ENCODE peak calls at places on chromosomes 4 and X, in six cellular contexts. D is NCI-H446, N is NCI-H510A treated with DMSO at 0.1 percent for 48 hours, O is neuronal stem cell, K is ELR, Z is NCI-H1105. M is an unnamed sample.
A peak's percentile ranks its signal among the peaks of the same experiment; 100 is the strongest.

GRCh38 chr4:142817442-142817841 is 28.7 kb downstream of the INPP4B start:
- DNase-seq in D (peak; percentile 10), N (no peak), O (no peak), K (peak; percentile 94), Z (no peak), M (no peak)

GRCh38 chr4:85953651-85954018 is 406.2 kb downstream of the MAPK10 start:
- DNase-seq in D (no peak), N (no peak), O (no peak), K (peak; percentile 89), Z (no peak), M (no peak)

GRCh38 chrX:40471965-40472648 is 108.7 kb upstream of the ATP6AP2 start:
- DNase-seq in D (peak; percentile 7), N (peak; percentile 61), O (no peak), K (peak; percentile 18), Z (peak; percentile 78), M (no peak)

GRCh38 chrX:100994352-100995281 is 25.1 kb downstream of the ARL13A start:
- DNase-seq in D (no peak), N (no peak), O (no peak), K (peak; percentile 81), Z (no peak), M (no peak)

GRCh38 chrX:70922776-70923473 is 8.0 kb downstream of the SLC7A3 start:
- DNase-seq in D (no peak), N (no peak), O (no peak), K (no peak), Z (no peak), M (no peak)

GRCh38 chr4:186449954-186450353 is 105.4 kb downstream of the MTNR1A start:
- DNase-seq in D (no peak), N (no peak), O (no peak), K (no peak), Z (no peak), M (no peak)

GRCh38 chr4:169050308-169050707 is 40.3 kb upstream of the CBR4 start:
- DNase-seq in D (no peak), N (no peak), O (no peak), K (no peak), Z (no peak), M (peak; percentile 66)

GRCh38 chr4:56804551-56804950 is 16.9 kb downstream of the SPINK2 start:
- DNase-seq in D (no peak), N (no peak), O (no peak), K (no peak), Z (no peak), M (no peak)

GRCh38 chrX:68084765-68085164 is 348.5 kb downstream of the OPHN1 start:
- DNase-seq in D (no peak), N (no peak), O (no peak), K (peak; percentile 5), Z (no peak), M (no peak)

GRCh38 chr4:153479118-153479517 is 13.0 kb downstream of the TMEM131L start:
- DNase-seq in D (peak; percentile 45), N (no peak), O (no peak), K (no peak), Z (peak; percentile 61), M (no peak)

GRCh38 chr4:181959121-181959520 is 284.1 kb upstream of the TENM3 start:
- DNase-seq in D (no peak), N (no peak), O (no peak), K (peak; percentile 80), Z (no peak), M (no peak)

GRCh38 chrX:36908801-36909403 is 99.3 kb upstream of the FAM47C start:
- DNase-seq in D (peak; percentile 50), N (peak; percentile 14), O (no peak), K (peak; percentile 47), Z (no peak), M (no peak)

GRCh38 chr4:140851032-140851636 is 94.9 kb upstream of the TBC1D9 start:
- DNase-seq in D (peak; percentile 76), N (peak; percentile 53), O (peak; percentile 75), K (peak; percentile 66), Z (peak; percentile 1), M (peak; percentile 47)

GRCh38 chrX:77561372-77561771 is 114.2 kb downstream of the FGF16 start:
- DNase-seq in D (no peak), N (no peak), O (no peak), K (no peak), Z (no peak), M (no peak)

GRCh38 chr4:177177446-177178160 is 132.1 kb upstream of the NEIL3 start:
- DNase-seq in D (no peak), N (no peak), O (no peak), K (no peak), Z (no peak), M (no peak)

GRCh38 chrX:15447985-15448639 is 45.0 kb downstream of the PIR start:
- DNase-seq in D (peak; percentile 16), N (no peak), O (peak; percentile 8), K (peak; percentile 3), Z (no peak), M (no peak)

GRCh38 chr4:152503606-152504290 is 32.1 kb downstream of the FBXW7 start:
- DNase-seq in D (no peak), N (no peak), O (no peak), K (no peak), Z (no peak), M (no peak)

GRCh38 chrX:153460826-153461225 is 9.6 kb downstream of the HAUS7 start:
- DNase-seq in D (peak; percentile 32), N (no peak), O (no peak), K (peak; percentile 57), Z (peak; percentile 23), M (no peak)

GRCh38 chrX:4809571-4809970 is 1096.1 kb upstream of the PRKX start:
- DNase-seq in D (no peak), N (no peak), O (no peak), K (no peak), Z (no peak), M (no peak)

GRCh38 chr4:31655328-31655727 is 935.2 kb downstream of the PCDH7 start:
- DNase-seq in D (no peak), N (no peak), O (no peak), K (peak; percentile 41), Z (no peak), M (no peak)

GRCh38 chr4:121863787-121864186 is 6.5 kb downstream of the BBS7 start:
- DNase-seq in D (no peak), N (peak; percentile 31), O (no peak), K (no peak), Z (no peak), M (no peak)

GRCh38 chrX:64975491-64975890 is 759 bp downstream of the ZC4H2 start:
- DNase-seq in D (peak; percentile 32), N (peak; percentile 8), O (peak; percentile 29), K (peak; percentile 40), Z (no peak), M (no peak)

GRCh38 chrX:1713296-1713695 is 98.4 kb downstream of the ASMT start:
- DNase-seq in D (no peak), N (no peak), O (no peak), K (no peak), Z (no peak), M (no peak)

GRCh38 chrX:40755291-40756249 is 20.2 kb upstream of the MED14 start:
- DNase-seq in D (peak; percentile 61), N (no peak), O (no peak), K (no peak), Z (no peak), M (no peak)

GRCh38 chr4:86306816-86307215 is 53.0 kb downstream of the MAPK10 start:
- DNase-seq in D (peak; percentile 29), N (no peak), O (no peak), K (no peak), Z (no peak), M (no peak)

GRCh38 chrX:127306262-127306661 is 486.7 kb downstream of the PRR32 start:
- DNase-seq in D (no peak), N (no peak), O (no peak), K (no peak), Z (no peak), M (no peak)

GRCh38 chrX:9285342-9285771 is 179.5 kb upstream of the TBL1X start:
- DNase-seq in D (no peak), N (no peak), O (no peak), K (peak; percentile 13), Z (no peak), M (no peak)

GRCh38 chr4:118286685-118287084 is 66.1 kb downstream of the PRSS12 start:
- DNase-seq in D (no peak), N (no peak), O (no peak), K (no peak), Z (no peak), M (no peak)

GRCh38 chr4:40149960-40150385 is 46.9 kb upstream of the RHOH start:
- DNase-seq in D (peak; percentile 81), N (peak; percentile 15), O (peak; percentile 18), K (peak; percentile 77), Z (peak; percentile 16), M (peak; percentile 68)

GRCh38 chrX:69140837-69141236 is 24.4 kb downstream of the PJA1 start:
- DNase-seq in D (no peak), N (no peak), O (no peak), K (no peak), Z (no peak), M (no peak)

GRCh38 chrX:152989292-152989658 is 4.6 kb downstream of the PNMA5 start:
- DNase-seq in D (no peak), N (no peak), O (no peak), K (no peak), Z (no peak), M (no peak)

GRCh38 chr4:8639777-8640720 is 47.5 kb downstream of the CPZ start:
- DNase-seq in D (no peak), N (no peak), O (no peak), K (no peak), Z (no peak), M (no peak)

GRCh38 chrX:130024127-130024526 is 41.7 kb downstream of the BCORL1 start:
- DNase-seq in D (no peak), N (no peak), O (peak; percentile 9), K (peak; percentile 48), Z (no peak), M (no peak)

GRCh38 chr4:94897023-94897422 is 139.3 kb downstream of the BMPR1B start:
- DNase-seq in D (no peak), N (no peak), O (no peak), K (no peak), Z (no peak), M (no peak)

GRCh38 chrX:85243155-85243554 is 424 bp downstream of the SATL1 start:
- DNase-seq in D (no peak), N (peak; percentile 6), O (no peak), K (no peak), Z (no peak), M (no peak)

M was measured in glomerular endothelial cell.